ENCODE peak calls at places on chromosome 5, in eight cellular contexts. I, C, E, B, P, Q, K and F are unnamed samples.

GRCh38 chr5:175657593-175658271 is at the start of gene HRH2:
- DNase-seq in I (peak; percentile 72), C (no peak), E (peak; percentile 78), B (peak; percentile 81), P (no peak), Q (peak; percentile 14), K (peak; percentile 56), F (peak; percentile 8)

GRCh38 chr5:118115791-118116190 is 872.6 kb downstream of the DTWD2 start:
- DNase-seq in I (no peak), C (no peak), E (no peak), B (no peak), P (no peak), Q (peak; percentile 19), K (no peak), F (peak; percentile 3)

GRCh38 chr5:151196556-151197290 is 27.2 kb downstream of the CCDC69 start:
- DNase-seq in I (no peak), C (no peak), E (no peak), B (peak; percentile 81), P (no peak), Q (no peak), K (no peak), F (no peak)

GRCh38 chr5:149049371-149049781 is 13.5 kb downstream of the SH3TC2 start:
- DNase-seq in I (no peak), C (no peak), E (no peak), B (no peak), P (no peak), Q (no peak), K (no peak), F (no peak)

GRCh38 chr5:58156354-58156753 is 303.5 kb downstream of the PLK2 start:
- DNase-seq in I (no peak), C (peak; percentile 32), E (no peak), B (no peak), P (no peak), Q (peak; percentile 89), K (no peak), F (peak; percentile 87)

GRCh38 chr5:55601209-55601618 is 66.5 kb upstream of the PLPP1 start:
- DNase-seq in I (peak; percentile 87), C (peak; percentile 61), E (no peak), B (no peak), P (peak; percentile 83), Q (peak; percentile 94), K (peak; percentile 57), F (peak; percentile 93)

GRCh38 chr5:133818031-133818431 is 150.4 kb downstream of the C5orf15 start:
- DNase-seq in I (peak; percentile 66), C (peak; percentile 5), E (no peak), B (peak; percentile 1), P (no peak), Q (peak; percentile 73), K (peak; percentile 27), F (peak; percentile 71)

GRCh38 chr5:137858223-137858916 is 9.3 kb upstream of the MYOT start:
- DNase-seq in I (no peak), C (peak; percentile 7), E (no peak), B (peak; percentile 85), P (no peak), Q (peak; percentile 29), K (no peak), F (peak; percentile 27)

GRCh38 chr5:32172908-32173393 is 1.2 kb downstream of the GOLPH3 start:
- DNase-seq in I (no peak), C (no peak), E (no peak), B (no peak), P (peak; percentile 67), Q (peak; percentile 55), K (no peak), F (peak; percentile 40)

GRCh38 chr5:97544279-97545077 is 361.4 kb upstream of the RIOK2 start:
- DNase-seq in I (no peak), C (peak; percentile 37), E (peak; percentile 4), B (no peak), P (peak; percentile 10), Q (no peak), K (no peak), F (no peak)

GRCh38 chr5:173970878-173971650 is 17.9 kb upstream of the C5orf47 start:
- DNase-seq in I (no peak), C (no peak), E (no peak), B (no peak), P (no peak), Q (no peak), K (no peak), F (no peak)

GRCh38 chr5:74233091-74233490 is 407.4 kb downstream of the ENC1 start:
- DNase-seq in I (no peak), C (no peak), E (no peak), B (no peak), P (no peak), Q (no peak), K (no peak), F (no peak)
- H3K4me3 ChIP-seq in I (no peak overlapping the region), C (no peak overlapping the region), E (no peak overlapping the region), B (no peak overlapping the region), P (no peak overlapping the region), Q (no peak overlapping the region), K (no peak overlapping the region), F (no peak overlapping the region)

DNA sequence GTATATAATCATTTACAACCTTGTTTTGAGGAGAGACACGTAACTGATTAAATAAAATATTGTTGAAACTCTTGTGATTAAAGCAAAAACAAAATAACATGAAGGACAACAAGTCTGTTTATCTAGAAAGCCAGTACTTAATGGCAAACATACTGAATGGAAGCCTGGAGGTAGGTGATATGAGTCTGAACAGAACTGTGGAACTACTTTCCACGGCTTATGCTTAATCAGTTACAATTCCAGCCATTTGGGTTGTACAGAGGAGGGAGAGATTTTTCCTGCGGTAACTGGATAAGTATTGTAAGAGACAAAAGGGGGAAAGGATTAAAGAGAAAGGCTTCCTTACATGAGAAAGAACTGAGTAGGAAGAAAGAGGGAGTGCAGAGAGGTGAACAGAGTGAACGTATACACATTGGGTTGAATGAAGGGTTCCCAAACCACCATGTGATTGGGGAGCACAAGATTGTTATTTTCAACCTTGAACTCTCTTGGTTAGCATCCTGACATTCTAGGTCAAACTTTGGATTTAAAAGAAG is 4.4 kb downstream of the TMED7 start:
- DNase-seq in I (no peak), C (no peak), E (no peak), B (no peak), P (peak; percentile 22), Q (no peak), K (peak; percentile 20), F (no peak)
- H4K20me1 ChIP-seq in I (peaks cover 40% of the 10 kb centered on the region), C (peaks cover 35% of the 10 kb centered on the region), E (peaks cover 6% of the 10 kb centered on the region), B (peaks cover 19% of the 10 kb centered on the region), P (no peaks in the 10 kb centered on the region), Q (peaks cover 5% of the 10 kb centered on the region), K (peaks cover 54% of the 10 kb centered on the region), F (peaks cover 64% of the 10 kb centered on the region)

GRCh38 chr5:140345919-140346347 is 470 bp downstream of the HBEGF start:
- DNase-seq in I (peak; percentile 71), C (peak; percentile 66), E (peak; percentile 78), B (no peak), P (peak; percentile 80), Q (peak; percentile 69), K (peak; percentile 85), F (peak; percentile 56)
- H3K4me1 ChIP-seq in I (peaks cover 12% of the 10 kb centered on the region), C (peaks cover 11% of the 10 kb centered on the region), E (peaks cover 14% of the 10 kb centered on the region), B (peaks cover 43% of the 10 kb centered on the region), P (peaks cover 58% of the 10 kb centered on the region), Q (peaks cover 20% of the 10 kb centered on the region), K (no peaks in the 10 kb centered on the region), F (peaks cover 39% of the 10 kb centered on the region)

GRCh38 chr5:76081811-76082783 is 1.1 kb upstream of the SV2C start:
- DNase-seq in I (no peak), C (no peak), E (peak; percentile 33), B (no peak), P (no peak), Q (no peak), K (peak; percentile 45), F (no peak)
- H3K4me3 ChIP-seq in I (no peak overlapping the region), C (no peak overlapping the region), E (peak overlapping the region; percentile 75), B (peak overlapping the region; percentile 72), P (no peak overlapping the region), Q (no peak overlapping the region), K (peak overlapping the region; percentile 50), F (no peak overlapping the region)

GRCh38 chr5:177454397-177455035 is 7.9 kb downstream of the PRR7 start:
- DNase-seq in I (peak; percentile 96), C (peak; percentile 80), E (peak; percentile 95), B (peak; percentile 91), P (peak; percentile 92), Q (peak; percentile 72), K (peak; percentile 95), F (peak; percentile 51)
- H4K20me1 ChIP-seq in I (peaks cover 14% of the 10 kb centered on the region), C (peaks cover 52% of the 10 kb centered on the region), E (peaks cover 21% of the 10 kb centered on the region), B (no peaks in the 10 kb centered on the region), P (no peaks in the 10 kb centered on the region), Q (no peaks in the 10 kb centered on the region), K (peaks cover 52% of the 10 kb centered on the region), F (peaks cover 82% of the 10 kb centered on the region)

GRCh38 chr5:406041-406440 is 36.9 kb upstream of the EXOC3 start:
- DNase-seq in I (no peak), C (no peak), E (no peak), B (no peak), P (no peak), Q (no peak), K (peak; percentile 0), F (no peak)
- H3K4me1 ChIP-seq in I (peaks cover 3% of the 10 kb centered on the region), C (peaks cover 20% of the 10 kb centered on the region), E (no peaks in the 10 kb centered on the region), B (no peaks in the 10 kb centered on the region), P (peaks cover 8% of the 10 kb centered on the region), Q (peaks cover 3% of the 10 kb centered on the region), K (no peaks in the 10 kb centered on the region), F (peaks cover 4% of the 10 kb centered on the region)

DNA sequence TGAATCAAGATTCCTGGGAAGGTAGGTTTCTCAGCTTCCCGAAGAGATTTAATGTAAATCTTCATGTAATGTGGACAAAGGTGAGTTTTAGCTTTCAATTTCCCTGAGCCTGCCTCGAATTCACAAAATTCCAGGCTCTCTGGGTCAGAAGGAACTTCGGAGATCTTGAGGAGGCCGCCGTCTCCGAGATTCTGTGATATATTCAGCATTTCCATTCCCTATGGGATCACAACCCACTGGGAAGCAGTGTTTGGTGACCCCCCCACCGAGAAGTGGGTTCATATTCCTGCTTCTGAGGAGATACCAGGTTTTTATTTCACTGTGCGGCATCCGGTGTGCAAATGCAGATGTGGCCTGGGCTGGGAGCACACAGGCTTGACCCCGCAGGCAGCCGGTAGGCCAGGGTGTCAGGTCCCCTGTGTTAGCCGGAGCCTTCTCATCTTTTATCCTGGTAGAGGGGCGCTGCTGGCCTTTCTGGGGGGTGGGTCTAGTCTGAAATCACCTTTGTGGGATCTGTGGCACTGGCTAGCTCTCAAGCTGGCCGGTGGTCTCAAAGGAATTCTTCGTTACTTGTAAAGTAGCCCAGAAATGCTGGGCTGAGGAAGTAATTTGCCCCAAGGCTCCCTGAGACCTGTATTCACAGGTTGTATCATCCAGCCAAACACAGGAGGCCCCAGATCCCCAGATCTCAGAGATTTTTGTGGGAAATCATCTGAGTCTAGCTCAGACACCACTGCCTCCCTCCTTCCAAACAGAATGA is 1.4 kb downstream of the PLEKHG4B start:
- DNase-seq in I (no peak), C (no peak), E (peak; percentile 33), B (no peak), P (no peak), Q (no peak), K (no peak), F (no peak)
- H3K4me3 ChIP-seq in I (peak overlapping the region; percentile 49), C (no peak overlapping the region), E (peak overlapping the region; percentile 79), B (no peak overlapping the region), P (no peak overlapping the region), Q (no peak overlapping the region), K (peak overlapping the region; percentile 68), F (peak overlapping the region; percentile 47)